ENCODE peak calls at places on chromosomes 12 and 14, in four cellular contexts. One of them, this sample, is unnamed.

GRCh38 chr12:31002999-31003398 is 70.7 kb upstream of the DDX11 start:
- DNase-seq in upper lobe of right lung: peak
- DNase-seq in MCF 10A: no peak
- DNase-seq in AG09319: no peak
- DNase-seq in this sample: no peak

GRCh38 chr12:118689793-118690192 is 291.5 kb upstream of the SRRM4 start:
- DNase-seq in upper lobe of right lung: no peak
- DNase-seq in MCF 10A: no peak
- DNase-seq in AG09319: no peak
- DNase-seq in this sample: no peak

GRCh38 chr12:119730381-119730780 is 62.4 kb downstream of the PRKAB1 start:
- DNase-seq in upper lobe of right lung: no peak
- DNase-seq in MCF 10A: no peak
- DNase-seq in AG09319: no peak
- DNase-seq in this sample: no peak

GRCh38 chr12:109763201-109763841 is 49.7 kb downstream of the FAM222A start:
- DNase-seq in upper lobe of right lung: peak
- DNase-seq in MCF 10A: peak
- DNase-seq in AG09319: no peak
- DNase-seq in this sample: peak

GRCh38 chr14:33611405-33612183 is 339.3 kb downstream of the EGLN3 start:
- DNase-seq in upper lobe of right lung: no peak
- DNase-seq in MCF 10A: peak
- DNase-seq in AG09319: no peak
- DNase-seq in this sample: no peak

GRCh38 chr14:59507063-59507751 is 22.9 kb downstream of the JKAMP start:
- DNase-seq in upper lobe of right lung: no peak
- DNase-seq in MCF 10A: peak
- DNase-seq in AG09319: no peak
- DNase-seq in this sample: peak

GRCh38 chr12:70798016-70798768 is 122.3 kb downstream of the PTPRR start:
- DNase-seq in upper lobe of right lung: no peak
- DNase-seq in MCF 10A: no peak
- DNase-seq in AG09319: no peak
- DNase-seq in this sample: no peak

GRCh38 chr12:89731614-89732013 is 23.0 kb upstream of the ATP2B1 start:
- DNase-seq in upper lobe of right lung: no peak
- DNase-seq in MCF 10A: peak
- DNase-seq in AG09319: peak
- DNase-seq in this sample: no peak

GRCh38 chr14:77284066-77284855 is 13.3 kb upstream of the NGB start:
- DNase-seq in upper lobe of right lung: no peak
- DNase-seq in MCF 10A: no peak
- DNase-seq in AG09319: no peak
- DNase-seq in this sample: peak

GRCh38 chr12:93938921-93939320 is 209.5 kb upstream of the PLXNC1 start:
- DNase-seq in upper lobe of right lung: no peak
- DNase-seq in MCF 10A: no peak
- DNase-seq in AG09319: no peak
- DNase-seq in this sample: no peak

GRCh38 chr14:23101986-23102625 is 2.7 kb downstream of the CIROP start:
- DNase-seq in upper lobe of right lung: no peak
- DNase-seq in MCF 10A: no peak
- DNase-seq in AG09319: no peak
- DNase-seq in this sample: no peak

GRCh38 chr14:22448905-22449611 is 140.0 kb downstream of the DAD1 start:
- DNase-seq in upper lobe of right lung: no peak
- DNase-seq in MCF 10A: no peak
- DNase-seq in AG09319: no peak
- DNase-seq in this sample: no peak

GRCh38 chr12:15592934-15593333 is 196.3 kb downstream of the EPS8 start:
- DNase-seq in upper lobe of right lung: no peak
- DNase-seq in MCF 10A: peak
- DNase-seq in AG09319: no peak
- DNase-seq in this sample: no peak

GRCh38 chr12:49647827-49648721 is 24.7 kb downstream of the PRPF40B start:
- DNase-seq in upper lobe of right lung: no peak
- DNase-seq in MCF 10A: no peak
- DNase-seq in AG09319: no peak
- DNase-seq in this sample: no peak

GRCh38 chr14:89336338-89336737 is 80.7 kb downstream of the FOXN3 start:
- DNase-seq in upper lobe of right lung: no peak
- DNase-seq in MCF 10A: no peak
- DNase-seq in AG09319: no peak
- DNase-seq in this sample: peak

GRCh38 chr14:70822706-70823185 is 13.4 kb upstream of the MAP3K9 start:
- DNase-seq in upper lobe of right lung: peak
- DNase-seq in MCF 10A: no peak
- DNase-seq in AG09319: no peak
- DNase-seq in this sample: peak

GRCh38 chr14:35122696-35123387 is 490 bp downstream of the PRORP start:
- DNase-seq in upper lobe of right lung: no peak
- DNase-seq in MCF 10A: peak
- DNase-seq in AG09319: no peak
- DNase-seq in this sample: no peak

GRCh38 chr14:102772781-102773570 is 4.3 kb upstream of the TRAF3 start:
- DNase-seq in upper lobe of right lung: no peak
- DNase-seq in MCF 10A: no peak
- DNase-seq in AG09319: no peak
- DNase-seq in this sample: peak

DNA sequence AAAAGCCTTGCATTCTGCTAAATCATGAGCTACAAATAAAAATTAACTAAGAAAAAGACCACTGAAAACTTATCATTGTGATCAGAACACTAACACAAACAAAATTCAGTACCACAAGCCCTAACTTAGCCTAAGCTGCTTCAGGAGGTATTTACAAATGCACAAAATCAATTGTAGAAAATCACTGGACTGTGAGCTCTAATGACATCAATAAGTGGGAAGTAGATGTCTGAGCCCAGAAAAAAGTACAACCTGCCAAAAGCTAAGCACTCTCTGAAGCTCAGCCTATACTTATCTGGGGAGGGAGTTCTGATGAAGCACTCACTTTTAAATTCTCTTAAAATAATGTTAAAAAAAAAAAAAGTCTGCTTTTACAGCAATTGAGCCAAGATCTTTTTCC is 92.9 kb downstream of the SLCO1B1 start:
- DNase-seq in upper lobe of right lung: no peak
- DNase-seq in MCF 10A: no peak
- DNase-seq in AG09319: no peak
- DNase-seq in this sample: no peak
- TF ChIP-seq CTCF in upper lobe of right lung: no peak
- TF ChIP-seq CTCF in MCF 10A: no peak
- TF ChIP-seq CTCF in AG09319: no peak
- TF ChIP-seq CTCF in this sample: no peak

GRCh38 chr12:120798696-120799095 is 73.1 kb downstream of the ACADS start:
- DNase-seq in upper lobe of right lung: no peak
- DNase-seq in MCF 10A: no peak
- DNase-seq in AG09319: no peak
- DNase-seq in this sample: no peak

GRCh38 chr12:120791669-120792176 is 66.1 kb downstream of the ACADS start:
- DNase-seq in upper lobe of right lung: no peak
- DNase-seq in MCF 10A: no peak
- DNase-seq in AG09319: no peak
- DNase-seq in this sample: no peak

GRCh38 chr12:120793357-120793756 is 67.7 kb downstream of the ACADS start:
- DNase-seq in upper lobe of right lung: no peak
- DNase-seq in MCF 10A: no peak
- DNase-seq in AG09319: no peak
- DNase-seq in this sample: no peak

GRCh38 chr12:120797677-120798642 is 72.3 kb downstream of the ACADS start:
- DNase-seq in upper lobe of right lung: no peak
- DNase-seq in MCF 10A: no peak
- DNase-seq in AG09319: no peak
- DNase-seq in this sample: no peak

DNA sequence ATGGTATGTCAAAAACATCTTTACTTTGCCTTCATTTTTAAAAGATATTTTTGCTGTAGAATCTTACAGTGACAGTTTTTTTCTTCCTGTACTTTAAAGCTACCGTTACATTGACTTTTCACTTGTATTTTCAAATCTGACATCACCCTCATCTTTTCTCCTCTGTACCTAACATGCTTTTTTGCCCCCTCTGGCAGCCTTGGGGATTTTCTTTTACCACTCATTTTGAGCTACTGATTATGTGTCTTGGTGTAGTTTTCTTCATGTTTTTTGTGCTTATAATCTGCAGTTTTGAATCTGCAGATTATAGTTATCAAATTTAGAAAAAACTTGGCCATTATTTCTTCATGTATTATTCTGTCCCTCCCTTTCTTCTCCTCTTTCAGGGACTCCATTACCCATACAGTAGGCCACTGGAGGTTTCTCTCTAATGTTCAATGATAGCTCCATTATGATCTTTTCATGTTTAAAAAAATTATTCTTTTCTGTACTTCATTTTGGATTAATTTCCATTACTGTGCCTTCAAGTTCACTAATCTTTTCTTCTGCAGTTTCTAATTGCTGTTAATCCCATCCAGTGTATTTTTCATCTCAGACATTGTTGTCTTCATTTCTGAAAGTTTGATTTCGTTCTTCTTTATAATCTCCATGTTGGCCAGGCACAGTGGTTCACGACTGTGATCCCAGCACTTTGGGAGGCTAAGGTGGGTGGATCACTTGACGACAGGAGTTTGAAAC is 70.0 kb downstream of the ACADS start:
- DNase-seq in upper lobe of right lung: no peak
- DNase-seq in MCF 10A: no peak
- DNase-seq in AG09319: no peak
- DNase-seq in this sample: no peak
- TF ChIP-seq CTCF in upper lobe of right lung: no peak
- TF ChIP-seq CTCF in MCF 10A: no peak
- TF ChIP-seq CTCF in AG09319: no peak
- TF ChIP-seq CTCF in this sample: no peak

DNA sequence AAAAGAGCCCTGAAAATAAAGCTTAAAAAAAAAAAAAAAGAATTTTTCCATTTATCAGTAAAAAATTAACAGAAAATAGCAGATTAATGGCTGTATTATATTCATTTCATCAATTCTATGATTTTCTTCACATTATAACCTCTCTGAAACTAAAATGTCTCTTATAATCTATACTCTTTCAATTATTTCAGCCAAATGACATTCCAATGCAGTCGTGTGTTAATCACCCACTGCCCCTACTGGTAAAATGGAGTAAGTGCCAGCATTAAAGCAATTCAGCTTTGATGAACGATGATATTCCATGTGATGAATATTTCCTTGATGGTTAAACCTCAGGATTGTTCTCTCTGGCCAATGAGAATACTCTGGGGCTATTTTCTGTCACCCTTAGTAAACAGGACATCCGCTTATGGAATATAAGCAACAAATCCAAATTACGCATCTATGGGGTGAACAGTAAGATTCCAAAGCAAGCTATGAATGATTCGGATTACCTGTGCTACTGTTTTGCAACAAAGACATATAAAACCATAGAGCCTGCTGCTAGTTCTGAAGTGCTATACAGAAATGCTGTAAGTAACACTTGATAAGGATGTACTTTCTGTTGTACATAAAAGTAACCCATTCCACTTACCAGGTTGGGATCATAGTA is 20.3 kb upstream of the SYCP3 start:
- DNase-seq in upper lobe of right lung: no peak
- DNase-seq in MCF 10A: peak
- DNase-seq in AG09319: no peak
- DNase-seq in this sample: no peak
- TF ChIP-seq CTCF in upper lobe of right lung: peak
- TF ChIP-seq CTCF in MCF 10A: peak
- TF ChIP-seq CTCF in AG09319: peak
- TF ChIP-seq CTCF in this sample: peak

GRCh38 chr12:111175404-111175803 is 193.5 kb downstream of the PHETA1 start:
- DNase-seq in upper lobe of right lung: no peak
- DNase-seq in MCF 10A: no peak
- DNase-seq in AG09319: no peak
- DNase-seq in this sample: no peak

GRCh38 chr12:111171832-111172231 is 197.1 kb downstream of the PHETA1 start:
- DNase-seq in upper lobe of right lung: no peak
- DNase-seq in MCF 10A: no peak
- DNase-seq in AG09319: no peak
- DNase-seq in this sample: no peak

GRCh38 chr12:111173391-111174282 is 195.3 kb downstream of the PHETA1 start:
- DNase-seq in upper lobe of right lung: no peak
- DNase-seq in MCF 10A: no peak
- DNase-seq in AG09319: no peak
- DNase-seq in this sample: no peak

GRCh38 chr12:111171334-111171733 is 197.6 kb downstream of the PHETA1 start:
- DNase-seq in upper lobe of right lung: no peak
- DNase-seq in MCF 10A: no peak
- DNase-seq in AG09319: no peak
- DNase-seq in this sample: no peak

DNA sequence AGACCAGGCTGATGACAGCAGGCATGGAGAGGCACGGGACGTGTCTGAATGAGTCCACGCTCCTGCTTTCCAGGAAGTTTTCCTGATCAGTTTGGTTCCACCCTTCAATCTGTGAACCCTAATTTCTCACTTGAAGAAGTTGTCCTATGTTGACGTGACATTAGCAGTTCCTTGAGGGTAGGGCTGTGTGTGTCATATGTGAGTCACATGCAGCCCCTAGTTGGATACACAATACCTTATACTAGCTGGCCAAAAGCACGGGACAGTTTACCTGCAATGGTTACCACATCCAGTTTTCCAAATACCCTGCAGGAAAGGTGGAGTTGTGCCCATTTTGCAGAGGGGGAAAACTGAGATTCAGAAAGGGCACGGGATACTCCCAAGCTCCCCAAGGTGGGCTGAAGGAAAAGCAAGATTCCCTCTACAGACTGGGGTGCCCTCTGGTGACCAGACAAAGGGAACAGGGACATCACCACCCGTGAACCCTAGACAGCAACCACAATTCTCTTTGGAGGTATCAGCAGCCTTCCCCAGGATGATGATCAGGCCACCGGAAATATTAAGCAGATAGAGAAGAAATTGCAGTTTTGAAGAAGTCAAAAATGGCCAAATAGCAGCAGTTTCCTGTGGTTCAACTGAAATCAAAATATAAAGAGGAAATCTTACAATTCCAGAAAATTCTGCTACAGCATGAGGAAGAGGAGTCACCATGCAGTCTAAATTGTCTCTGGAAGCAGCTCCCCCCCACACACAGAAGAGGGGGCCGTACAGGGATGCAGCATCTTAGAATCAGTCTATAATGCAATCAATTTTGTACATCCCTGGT is 194.4 kb downstream of the PHETA1 start:
- DNase-seq in upper lobe of right lung: no peak
- DNase-seq in MCF 10A: peak
- DNase-seq in AG09319: no peak
- DNase-seq in this sample: peak
- TF ChIP-seq CTCF in upper lobe of right lung: peak
- TF ChIP-seq CTCF in MCF 10A: no peak
- TF ChIP-seq CTCF in AG09319: no peak
- TF ChIP-seq CTCF in this sample: peak

This sample was measured in WERI-Rb-1.